ENCODE peak calls at places on chromosomes 5 and 9, in ten cellular contexts. C is NCI-H526; R is SJSA1; B is aorta; Y is non-pigmented ciliary epithelial cell; J is HEK293T; D is T-helper 2 cell; O is stimulated activated CD4-positive, alpha-beta T cell treated with anti-CD3 and anti-CD28 coated beads, Interleukin-4, amount 100 ng/mL, for 4 hours; X is activated CD4-positive, alpha-beta memory T cell treated with anti-CD3 and anti-CD28 coated beads for 36 hours; T is stomach. E is an unnamed sample.

GRCh38 chr9:98357921-98358535 is 102.6 kb upstream of the TBC1D2 start:
- DNase-seq in C (no peak), R (no peak), B (no peak), Y (no peak), J (no peak), D (no peak), O (no peak), X (no peak), T (no peak), E (no peak)

GRCh38 chr5:138539791-138540190 is 3.2 kb downstream of the ETF1 start:
- DNase-seq in C (no peak), R (no peak), B (no peak), Y (no peak), J (no peak), D (no peak), O (no peak), X (no peak), T (no peak), E (no peak)

GRCh38 chr5:79956173-79956670 is 34.8 kb downstream of the MTX3 start:
- DNase-seq in C (no peak), R (peak; percentile 59), B (no peak), Y (no peak), J (no peak), D (no peak), O (no peak), X (no peak), T (no peak), E (no peak)

GRCh38 chr9:121649476-121650219 is 1.8 kb upstream of the DAB2IP start:
- DNase-seq in C (no peak), R (no peak), B (no peak), Y (no peak), J (no peak), D (no peak), O (no peak), X (no peak), T (no peak), E (no peak)

GRCh38 chr5:158496624-158497023 is 603.1 kb downstream of the EBF1 start:
- DNase-seq in C (no peak), R (no peak), B (no peak), Y (no peak), J (no peak), D (no peak), O (no peak), X (no peak), T (no peak), E (no peak)

GRCh38 chr5:96079075-96079474 is 117.4 kb upstream of the ELL2 start:
- DNase-seq in C (no peak), R (peak; percentile 67), B (no peak), Y (peak; percentile 81), J (no peak), D (no peak), O (no peak), X (peak; percentile 67), T (no peak), E (no peak)

GRCh38 chr9:95112436-95113280 is 204.9 kb downstream of the FANCC start:
- DNase-seq in C (no peak), R (no peak), B (peak; percentile 40), Y (no peak), J (no peak), D (no peak), O (no peak), X (no peak), T (no peak), E (no peak)

GRCh38 chr5:78638423-78638822 is 10.1 kb downstream of the LHFPL2 start:
- DNase-seq in C (no peak), R (peak; percentile 90), B (peak; percentile 81), Y (peak; percentile 78), J (no peak), D (no peak), O (no peak), X (no peak), T (peak; percentile 75), E (peak; percentile 86)

GRCh38 chr9:89755835-89756234 is 151.0 kb downstream of the GADD45G start:
- DNase-seq in C (no peak), R (no peak), B (no peak), Y (no peak), J (no peak), D (no peak), O (no peak), X (no peak), T (peak; percentile 64), E (no peak)

GRCh38 chr5:125058185-125058826 is 311.9 kb upstream of the ZNF608 start:
- DNase-seq in C (no peak), R (peak; percentile 33), B (no peak), Y (no peak), J (no peak), D (no peak), O (no peak), X (no peak), T (no peak), E (no peak)

GRCh38 chr5:5587474-5587873 is 165.0 kb downstream of the ICE1 start:
- DNase-seq in C (no peak), R (no peak), B (no peak), Y (no peak), J (no peak), D (no peak), O (no peak), X (no peak), T (no peak), E (no peak)

GRCh38 chr5:39599721-39600431 is 175.1 kb upstream of the DAB2 start:
- DNase-seq in C (peak; percentile 39), R (peak; percentile 24), B (no peak), Y (no peak), J (no peak), D (no peak), O (no peak), X (no peak), T (no peak), E (no peak)